ENCODE peak calls at places on chromosomes 3 and 15, in four cellular contexts. One of them, this sample, is unnamed.
A peak's percentile ranks its signal among the peaks of the same experiment; 100 is the strongest.

GRCh38 chr3:52218454-52218853 is 7.0 kb downstream of the TLR9 start:
- DNase-seq in SK-N-SH: no peak
- DNase-seq in GM12878: no peak
- DNase-seq in HepG2: no peak
- DNase-seq in this sample: no peak

GRCh38 chr3:181488536-181488935 is 223.2 kb upstream of the SOX2 start:
- DNase-seq in SK-N-SH: no peak
- DNase-seq in GM12878: no peak
- DNase-seq in HepG2: no peak
- DNase-seq in this sample: no peak

GRCh38 chr3:177946515-177946914 is 589.7 kb upstream of the KCNMB2 start:
- DNase-seq in SK-N-SH: no peak
- DNase-seq in GM12878: no peak
- DNase-seq in HepG2: no peak
- DNase-seq in this sample: no peak

GRCh38 chr15:69648775-69649735 is 196.4 kb downstream of the RPLP1 start:
- DNase-seq in SK-N-SH: no peak
- DNase-seq in GM12878: no peak
- DNase-seq in HepG2: no peak
- DNase-seq in this sample: no peak

GRCh38 chr3:48634661-48635221 is 520 bp downstream of the SLC26A6 start:
- DNase-seq in SK-N-SH: peak; percentile 83
- DNase-seq in GM12878: peak; percentile 20
- DNase-seq in HepG2: peak; percentile 35
- DNase-seq in this sample: peak; percentile 65

GRCh38 chr3:132593950-132594328 is 3.1 kb upstream of the ACKR4 start:
- DNase-seq in SK-N-SH: no peak
- DNase-seq in GM12878: no peak
- DNase-seq in HepG2: no peak
- DNase-seq in this sample: no peak

GRCh38 chr3:127714151-127714571 is 41.4 kb downstream of the ABTB1 start:
- DNase-seq in SK-N-SH: no peak
- DNase-seq in GM12878: no peak
- DNase-seq in HepG2: no peak
- DNase-seq in this sample: no peak

GRCh38 chr3:112407888-112408702 is 75.1 kb downstream of the CD200 start:
- DNase-seq in SK-N-SH: no peak
- DNase-seq in GM12878: no peak
- DNase-seq in HepG2: no peak
- DNase-seq in this sample: no peak

GRCh38 chr3:143334231-143334630 is 214.7 kb downstream of the CHST2 start:
- DNase-seq in SK-N-SH: no peak
- DNase-seq in GM12878: no peak
- DNase-seq in HepG2: no peak
- DNase-seq in this sample: no peak

GRCh38 chr15:93182806-93183205 is 93.8 kb upstream of the RGMA start:
- DNase-seq in SK-N-SH: no peak
- DNase-seq in GM12878: no peak
- DNase-seq in HepG2: no peak
- DNase-seq in this sample: no peak

GRCh38 chr3:41224120-41224806 is 25.0 kb downstream of the CTNNB1 start:
- DNase-seq in SK-N-SH: no peak
- DNase-seq in GM12878: no peak
- DNase-seq in HepG2: no peak
- DNase-seq in this sample: no peak

GRCh38 chr3:197501879-197502620 is 53.7 kb downstream of the BDH1 start:
- DNase-seq in SK-N-SH: peak; percentile 68
- DNase-seq in GM12878: peak; percentile 57
- DNase-seq in HepG2: peak; percentile 78
- DNase-seq in this sample: no peak

GRCh38 chr3:8651418-8652322 is 7.1 kb upstream of the SSUH2 start:
- DNase-seq in SK-N-SH: peak; percentile 62
- DNase-seq in GM12878: no peak
- DNase-seq in HepG2: peak; percentile 95
- DNase-seq in this sample: no peak

GRCh38 chr15:31236184-31237041 is 90.2 kb upstream of the KLF13 start:
- DNase-seq in SK-N-SH: peak; percentile 86
- DNase-seq in GM12878: no peak
- DNase-seq in HepG2: peak; percentile 64
- DNase-seq in this sample: peak; percentile 93

GRCh38 chr3:37072892-37073291 is 79.6 kb downstream of the MLH1 start:
- DNase-seq in SK-N-SH: no peak
- DNase-seq in GM12878: no peak
- DNase-seq in HepG2: no peak
- DNase-seq in this sample: no peak

GRCh38 chr3:127206154-127206553 is 13.2 kb downstream of the PRR23E start:
- DNase-seq in SK-N-SH: no peak
- DNase-seq in GM12878: no peak
- DNase-seq in HepG2: no peak
- DNase-seq in this sample: no peak

GRCh38 chr3:187955076-187955952 is 198.6 kb upstream of the LPP start:
- DNase-seq in SK-N-SH: no peak
- DNase-seq in GM12878: no peak
- DNase-seq in HepG2: peak; percentile 45
- DNase-seq in this sample: peak; percentile 25

GRCh38 chr15:77420610-77421369 is at the start of gene HMG20A:
- DNase-seq in SK-N-SH: peak; percentile 73
- DNase-seq in GM12878: peak; percentile 80
- DNase-seq in HepG2: peak; percentile 80
- DNase-seq in this sample: peak; percentile 93
- TF ChIP-seq SMC3 in SK-N-SH: peak; percentile 13
- TF ChIP-seq SMC3 in GM12878: no peak
- TF ChIP-seq SMC3 in HepG2: peak; percentile 15
- TF ChIP-seq SMC3 in this sample: no peak

GRCh38 chr15:34043391-34043790 is 4.4 kb upstream of the AVEN start:
- DNase-seq in SK-N-SH: no peak
- DNase-seq in GM12878: no peak
- DNase-seq in HepG2: no peak
- DNase-seq in this sample: no peak

GRCh38 chr15:34039506-34040123 is 611 bp upstream of the AVEN start:
- DNase-seq in SK-N-SH: peak; percentile 22
- DNase-seq in GM12878: peak; percentile 25
- DNase-seq in HepG2: no peak
- DNase-seq in this sample: no peak

GRCh38 chr15:34038404-34039179 is 412 bp downstream of the AVEN start:
- DNase-seq in SK-N-SH: peak; percentile 94
- DNase-seq in GM12878: no peak
- DNase-seq in HepG2: peak; percentile 55
- DNase-seq in this sample: peak; percentile 86

GRCh38 chr15:34038023-34038403 is 991 bp downstream of the AVEN start:
- DNase-seq in SK-N-SH: no peak
- DNase-seq in GM12878: no peak
- DNase-seq in HepG2: no peak
- DNase-seq in this sample: no peak

GRCh38 chr15:34039180-34039486 is at the start of gene AVEN:
- DNase-seq in SK-N-SH: no peak
- DNase-seq in GM12878: no peak
- DNase-seq in HepG2: no peak
- DNase-seq in this sample: no peak
- TF ChIP-seq PBX3 in SK-N-SH: no peak
- TF ChIP-seq PBX3 in GM12878: no peak
- TF ChIP-seq PBX3 in HepG2: no peak
- TF ChIP-seq PBX3 in this sample: no peak

DNA sequence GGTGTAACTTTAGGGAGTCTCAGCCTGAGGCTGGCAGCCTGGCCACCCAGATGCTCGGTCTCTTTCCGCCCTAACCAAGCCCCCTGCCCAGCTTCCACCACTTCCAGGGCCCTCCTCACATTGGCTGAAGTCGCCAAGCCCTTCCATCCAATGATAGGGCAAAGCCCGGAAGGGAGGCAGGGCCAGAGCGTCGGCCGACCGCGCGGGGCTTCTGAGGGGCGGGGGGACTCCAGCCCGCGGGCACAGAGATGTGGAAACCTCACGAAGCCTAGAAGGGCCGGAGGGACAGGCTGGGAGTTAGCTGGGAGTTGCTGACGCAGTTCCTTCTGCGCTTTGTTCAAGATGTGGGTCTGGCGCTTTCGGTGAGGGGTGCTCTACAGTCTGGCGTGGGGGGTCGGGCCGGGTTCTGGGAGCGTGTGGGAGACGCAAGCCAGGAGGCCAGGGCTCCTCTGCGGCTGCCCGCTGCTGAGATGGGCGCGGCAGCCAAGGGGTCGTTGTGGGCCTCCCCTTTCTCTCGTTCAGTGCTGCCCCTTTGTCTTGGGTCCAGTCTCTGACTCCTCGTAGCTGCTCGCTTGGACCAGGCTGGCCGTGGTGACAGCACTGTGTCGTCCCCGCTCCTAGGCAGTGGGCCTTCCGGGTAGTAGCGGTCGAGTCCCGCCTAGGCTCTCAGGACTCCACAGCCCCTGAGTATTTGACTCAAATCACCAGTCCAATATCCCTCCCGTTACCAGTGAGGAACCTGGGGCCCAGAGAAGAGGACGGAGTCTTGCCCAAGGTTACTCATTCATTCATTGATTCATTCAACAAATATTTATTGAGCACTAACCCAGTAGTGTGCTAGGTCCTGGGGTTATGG is at the start of gene ZNF660:
- DNase-seq in SK-N-SH: peak; percentile 95
- DNase-seq in GM12878: no peak
- DNase-seq in HepG2: peak; percentile 57
- DNase-seq in this sample: no peak
- TF ChIP-seq SMC3 in SK-N-SH: no peak
- TF ChIP-seq SMC3 in GM12878: no peak
- TF ChIP-seq SMC3 in HepG2: no peak
- TF ChIP-seq SMC3 in this sample: no peak

DNA sequence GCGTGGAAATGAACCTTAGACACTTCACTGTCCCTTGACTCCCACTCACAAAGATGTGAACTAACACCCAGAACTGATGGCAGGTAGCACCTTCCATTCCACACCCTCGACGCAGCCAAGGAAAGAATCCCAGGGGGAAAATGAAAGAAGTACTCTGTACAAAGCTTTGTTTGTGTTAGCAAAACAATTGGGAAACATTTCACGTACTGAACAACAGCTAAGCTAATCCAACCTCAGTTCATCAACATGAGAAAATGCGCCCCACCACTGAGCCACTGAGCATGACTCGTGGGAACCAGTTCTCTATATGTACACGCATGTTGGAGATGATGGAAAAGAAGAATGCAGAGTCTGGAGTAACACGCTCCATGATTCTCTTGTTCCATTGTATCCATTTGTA is 32.0 kb downstream of the CORO2B start:
- DNase-seq in SK-N-SH: no peak
- DNase-seq in GM12878: no peak
- DNase-seq in HepG2: no peak
- DNase-seq in this sample: no peak
- TF ChIP-seq PBX3 in SK-N-SH: no peak
- TF ChIP-seq PBX3 in GM12878: no peak
- TF ChIP-seq PBX3 in HepG2: no peak
- TF ChIP-seq PBX3 in this sample: no peak

GRCh38 chr3:120512655-120513054 is 61.9 kb upstream of the FSTL1 start:
- DNase-seq in SK-N-SH: no peak
- DNase-seq in GM12878: no peak
- DNase-seq in HepG2: no peak
- DNase-seq in this sample: no peak
- TF ChIP-seq SMC3 in SK-N-SH: no peak
- TF ChIP-seq SMC3 in GM12878: no peak
- TF ChIP-seq SMC3 in HepG2: no peak
- TF ChIP-seq SMC3 in this sample: no peak

DNA sequence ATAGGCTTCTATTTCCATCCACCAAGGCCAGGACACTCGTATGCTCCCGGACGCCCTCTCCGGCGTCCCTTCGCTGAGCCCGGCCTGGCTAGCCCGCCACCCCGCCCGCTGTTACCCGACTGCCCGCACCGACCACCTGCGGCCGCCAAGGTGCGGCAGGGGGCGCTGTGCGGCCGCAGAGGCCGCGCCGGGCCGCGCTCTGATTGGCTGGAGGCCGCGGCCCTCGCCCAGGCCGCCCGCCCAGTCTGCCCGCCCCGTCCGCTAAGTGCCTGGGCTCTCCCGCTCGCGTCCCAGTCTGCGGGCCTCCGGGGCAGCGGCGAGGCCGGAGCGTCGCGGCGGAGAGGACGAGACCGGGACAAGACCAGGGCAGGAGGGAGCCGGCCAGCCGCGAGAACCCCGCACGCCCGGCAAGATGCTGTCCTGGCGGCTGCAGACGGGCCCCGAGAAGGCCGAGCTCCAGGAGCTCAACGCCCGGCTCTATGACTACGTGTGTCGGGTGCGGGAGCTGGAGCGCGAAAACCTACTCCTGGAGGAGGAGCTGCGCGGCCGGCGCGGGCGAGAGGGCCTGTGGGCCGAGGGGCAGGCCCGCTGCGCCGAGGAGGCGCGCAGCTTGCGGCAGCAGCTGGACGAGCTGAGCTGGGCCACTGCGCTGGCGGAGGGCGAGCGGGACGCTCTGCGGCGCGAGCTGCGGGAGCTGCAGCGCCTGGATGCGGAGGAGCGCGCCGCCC is at the start of gene SYNM:
- DNase-seq in SK-N-SH: peak; percentile 98
- DNase-seq in GM12878: no peak
- DNase-seq in HepG2: peak; percentile 72
- DNase-seq in this sample: peak; percentile 94
- TF ChIP-seq PBX3 in SK-N-SH: no peak
- TF ChIP-seq PBX3 in GM12878: no peak
- TF ChIP-seq PBX3 in HepG2: peak; percentile 65
- TF ChIP-seq PBX3 in this sample: peak; percentile 46

This sample was measured in A549.